ENCODE peak calls at places on chromosomes 7 and 10, in five cellular contexts. B is thyroid gland, K is upper lobe of right lung, F is T-helper 1 cell, P is AG09319. N is an unnamed sample.
A peak's percentile ranks its signal among the peaks of the same experiment; 100 is the strongest.

GRCh38 chr10:121999301-121999700 is 10.3 kb downstream of the TACC2 start:
- DNase-seq in B (no peak), K (no peak), F (no peak), P (no peak), N (no peak)

GRCh38 chr10:116769791-116770190 is 27.4 kb upstream of the HSPA12A start:
- DNase-seq in B (no peak), K (no peak), F (no peak), P (no peak), N (no peak)

GRCh38 chr10:1360011-1360580 is 303.9 kb downstream of the WDR37 start:
- DNase-seq in B (no peak), K (peak; percentile 59), F (no peak), P (no peak), N (no peak)

GRCh38 chr10:68423522-68423921 is 16.4 kb upstream of the RUFY2 start:
- DNase-seq in B (no peak), K (no peak), F (peak; percentile 8), P (no peak), N (peak; percentile 11)

GRCh38 chr10:113899952-113900598 is 45.6 kb downstream of the NHLRC2 start:
- DNase-seq in B (no peak), K (no peak), F (no peak), P (no peak), N (no peak)

GRCh38 chr7:116552616-116553015 is 27.8 kb downstream of the CAV1 start:
- DNase-seq in B (no peak), K (no peak), F (no peak), P (no peak), N (no peak)

GRCh38 chr7:30688718-30689221 is 6.5 kb upstream of the CRHR2 start:
- DNase-seq in B (no peak), K (no peak), F (no peak), P (no peak), N (no peak)

GRCh38 chr7:33870120-33870519 is 35.2 kb upstream of the BMPER start:
- DNase-seq in B (no peak), K (no peak), F (no peak), P (no peak), N (no peak)

GRCh38 chr10:132700168-132701098 is 85.5 kb downstream of the NKX6-2 start:
- DNase-seq in B (no peak), K (peak; percentile 46), F (no peak), P (no peak), N (no peak)

GRCh38 chr10:26173837-26174236 is 42.7 kb upstream of the GAD2 start:
- DNase-seq in B (no peak), K (no peak), F (no peak), P (no peak), N (no peak)

GRCh38 chr10:11181996-11182395 is 164.3 kb downstream of the CELF2 start:
- DNase-seq in B (peak; percentile 58), K (no peak), F (no peak), P (no peak), N (no peak)

GRCh38 chr10:17009228-17009700 is 120.3 kb downstream of the CUBN start:
- DNase-seq in B (no peak), K (no peak), F (no peak), P (peak; percentile 74), N (no peak)

N was measured in activated T-helper 2 cell treated with anti-CD3 and anti-CD28 coated beads, Interferon-gamma antibody, Interleukin-2, Interleukin-4, amounts not matched to agents 10 μg/mL and 5 μg/mL and 100 μg/mL, durations not matched to agents 14 hours and 24 hours and 36 hours.